ENCODE peak calls at places on chromosomes 5 and 9, in seven cellular contexts. One of them, this sample, is unnamed.

GRCh38 chr9:120710110-120710981 is 3.9 kb downstream of the MEGF9 start:
- DNase-seq in transverse colon: no peak
- DNase-seq in sigmoid colon: no peak
- DNase-seq in A549: peak; percentile 76
- DNase-seq in HepG2: peak; percentile 81
- DNase-seq in upper lobe of left lung: no peak
- DNase-seq in ovary: no peak
- DNase-seq in this sample: no peak

GRCh38 chr5:141840295-141840812 is 37.9 kb downstream of the PCDH1 start:
- DNase-seq in A549: no peak
- DNase-seq in upper lobe of left lung: no peak
- DNase-seq in ovary: no peak
- DNase-seq in sigmoid colon: no peak
- DNase-seq in transverse colon: peak; percentile 72
- DNase-seq in HepG2: no peak
- DNase-seq in this sample: no peak

GRCh38 chr5:123717139-123717538 is 205.2 kb downstream of the CSNK1G3 start:
- DNase-seq in ovary: no peak
- DNase-seq in A549: no peak
- DNase-seq in sigmoid colon: no peak
- DNase-seq in upper lobe of left lung: no peak
- DNase-seq in transverse colon: no peak
- DNase-seq in HepG2: no peak
- DNase-seq in this sample: no peak

GRCh38 chr9:131623655-131624330 is 78.5 kb downstream of the PRRT1B start:
- DNase-seq in HepG2: no peak
- DNase-seq in transverse colon: no peak
- DNase-seq in ovary: no peak
- DNase-seq in A549: no peak
- DNase-seq in sigmoid colon: no peak
- DNase-seq in upper lobe of left lung: no peak
- DNase-seq in this sample: no peak

GRCh38 chr9:129885670-129886106 is 50.4 kb downstream of the USP20 start:
- DNase-seq in upper lobe of left lung: peak; percentile 97
- DNase-seq in A549: peak; percentile 79
- DNase-seq in sigmoid colon: peak; percentile 97
- DNase-seq in HepG2: peak; percentile 66
- DNase-seq in ovary: peak; percentile 94
- DNase-seq in transverse colon: peak; percentile 97
- DNase-seq in this sample: peak; percentile 94

GRCh38 chr9:98380065-98380681 is 124.7 kb upstream of the TBC1D2 start:
- DNase-seq in HepG2: no peak
- DNase-seq in ovary: no peak
- DNase-seq in upper lobe of left lung: no peak
- DNase-seq in transverse colon: no peak
- DNase-seq in sigmoid colon: no peak
- DNase-seq in A549: no peak
- DNase-seq in this sample: no peak

GRCh38 chr9:125850231-125850630 is 103.1 kb downstream of the PBX3 start:
- DNase-seq in sigmoid colon: no peak
- DNase-seq in upper lobe of left lung: no peak
- DNase-seq in A549: no peak
- DNase-seq in transverse colon: no peak
- DNase-seq in HepG2: no peak
- DNase-seq in ovary: no peak
- DNase-seq in this sample: no peak

GRCh38 chr5:6190838-6191237 is 187.5 kb downstream of the MED10 start:
- DNase-seq in HepG2: no peak
- DNase-seq in A549: no peak
- DNase-seq in transverse colon: no peak
- DNase-seq in sigmoid colon: no peak
- DNase-seq in ovary: no peak
- DNase-seq in upper lobe of left lung: no peak
- DNase-seq in this sample: no peak

GRCh38 chr5:98989723-98990122 is 60.9 kb upstream of the CHD1 start:
- DNase-seq in transverse colon: no peak
- DNase-seq in sigmoid colon: no peak
- DNase-seq in upper lobe of left lung: peak; percentile 29
- DNase-seq in A549: no peak
- DNase-seq in HepG2: no peak
- DNase-seq in ovary: no peak
- DNase-seq in this sample: no peak

GRCh38 chr5:98723061-98723460 is 50.4 kb upstream of the RGMB start:
- DNase-seq in sigmoid colon: no peak
- DNase-seq in transverse colon: no peak
- DNase-seq in HepG2: no peak
- DNase-seq in A549: no peak
- DNase-seq in ovary: no peak
- DNase-seq in upper lobe of left lung: no peak
- DNase-seq in this sample: no peak

GRCh38 chr5:176524138-176524537 is 13.1 kb downstream of the RNF44 start:
- DNase-seq in upper lobe of left lung: no peak
- DNase-seq in A549: no peak
- DNase-seq in sigmoid colon: no peak
- DNase-seq in ovary: no peak
- DNase-seq in transverse colon: no peak
- DNase-seq in HepG2: no peak
- DNase-seq in this sample: no peak

GRCh38 chr9:108363321-108363720 is 492.5 kb downstream of the ACTL7B start:
- DNase-seq in HepG2: no peak
- DNase-seq in sigmoid colon: no peak
- DNase-seq in ovary: no peak
- DNase-seq in upper lobe of left lung: no peak
- DNase-seq in A549: no peak
- DNase-seq in transverse colon: no peak
- DNase-seq in this sample: no peak

GRCh38 chr9:25472681-25473080 is 205.6 kb downstream of the TUSC1 start:
- DNase-seq in A549: no peak
- DNase-seq in upper lobe of left lung: no peak
- DNase-seq in ovary: no peak
- DNase-seq in sigmoid colon: no peak
- DNase-seq in transverse colon: no peak
- DNase-seq in HepG2: no peak
- DNase-seq in this sample: no peak

GRCh38 chr9:25472085-25472607 is 206.1 kb downstream of the TUSC1 start:
- DNase-seq in ovary: no peak
- DNase-seq in sigmoid colon: peak; percentile 40
- DNase-seq in A549: no peak
- DNase-seq in transverse colon: no peak
- DNase-seq in upper lobe of left lung: no peak
- DNase-seq in HepG2: no peak
- DNase-seq in this sample: no peak
- TF ChIP-seq POLR2A in ovary: no peak
- TF ChIP-seq POLR2A in sigmoid colon: no peak
- TF ChIP-seq POLR2A in A549: no peak
- TF ChIP-seq POLR2A in transverse colon: no peak
- TF ChIP-seq POLR2A in upper lobe of left lung: no peak
- TF ChIP-seq POLR2A in HepG2: no peak
- TF ChIP-seq POLR2A in this sample: no peak

GRCh38 chr9:127557466-127557869 is 54.6 kb upstream of the STXBP1 start:
- DNase-seq in HepG2: no peak
- DNase-seq in transverse colon: no peak
- DNase-seq in ovary: peak; percentile 69
- DNase-seq in upper lobe of left lung: no peak
- DNase-seq in sigmoid colon: no peak
- DNase-seq in A549: no peak
- DNase-seq in this sample: no peak
- H3K4me1 ChIP-seq in HepG2: peaks cover 43% of the 10 kb centered on the region
- H3K4me1 ChIP-seq in transverse colon: peaks cover 42% of the 10 kb centered on the region
- H3K4me1 ChIP-seq in ovary: peaks cover 42% of the 10 kb centered on the region
- H3K4me1 ChIP-seq in upper lobe of left lung: peaks cover 91% of the 10 kb centered on the region
- H3K4me1 ChIP-seq in sigmoid colon: peaks cover 79% of the 10 kb centered on the region
- H3K4me1 ChIP-seq in A549: peaks cover 85% of the 10 kb centered on the region
- H3K4me1 ChIP-seq in this sample: peaks cover 99% of the 10 kb centered on the region

GRCh38 chr9:85940832-85941616 is at the start of gene NAA35:
- DNase-seq in ovary: peak; percentile 99
- DNase-seq in transverse colon: peak; percentile 99
- DNase-seq in upper lobe of left lung: peak; percentile 98
- DNase-seq in A549: peak; percentile 95
- DNase-seq in HepG2: peak; percentile 94
- DNase-seq in sigmoid colon: peak; percentile 99
- DNase-seq in this sample: peak; percentile 99
- TF ChIP-seq EP300 in ovary: peak; percentile 57
- TF ChIP-seq EP300 in transverse colon: no peak
- TF ChIP-seq EP300 in upper lobe of left lung: no peak
- TF ChIP-seq EP300 in A549: no peak
- TF ChIP-seq EP300 in HepG2: no peak
- TF ChIP-seq EP300 in sigmoid colon: no peak
- TF ChIP-seq EP300 in this sample: no peak

GRCh38 chr9:5493597-5494511 is 16.5 kb upstream of the PDCD1LG2 start:
- DNase-seq in ovary: no peak
- DNase-seq in upper lobe of left lung: peak; percentile 69
- DNase-seq in A549: no peak
- DNase-seq in transverse colon: peak; percentile 29
- DNase-seq in HepG2: no peak
- DNase-seq in sigmoid colon: no peak
- DNase-seq in this sample: no peak
- TF ChIP-seq POLR2A in ovary: no peak
- TF ChIP-seq POLR2A in upper lobe of left lung: no peak
- TF ChIP-seq POLR2A in A549: no peak
- TF ChIP-seq POLR2A in transverse colon: no peak
- TF ChIP-seq POLR2A in HepG2: no peak
- TF ChIP-seq POLR2A in sigmoid colon: no peak
- TF ChIP-seq POLR2A in this sample: no peak

This sample was measured in stomach.